ENCODE peak calls at places on chromosomes 16 and 17, in four cellular contexts. E is heart right ventricle; M is CD8-positive, alpha-beta T cell; A is ovary. P is an unnamed sample. For H3K4me1, the result is how much of the 10 kb centered on the place peaks cover.

GRCh38 chr16:19980866-19981265 is 92.8 kb downstream of the GPR139 start:
- DNase-seq in E (no peak), M (no peak), A (no peak), P (peak)

GRCh38 chr17:65145743-65146142 is 8.6 kb downstream of the RGS9 start:
- DNase-seq in E (no peak), M (no peak), A (no peak), P (no peak)

GRCh38 chr16:64313726-64314125 is 808.1 kb downstream of the CDH11 start:
- DNase-seq in E (no peak), M (no peak), A (no peak), P (no peak)

GRCh38 chr16:87778476-87778829 is 12.7 kb upstream of the KLHDC4 start:
- DNase-seq in E (no peak), M (no peak), A (no peak), P (no peak)

GRCh38 chr17:77881545-77881944 is 77.0 kb upstream of the TNRC6C start:
- DNase-seq in E (peak), M (peak), A (no peak), P (no peak)

GRCh38 chr16:38941-39892 is 14.2 kb downstream of the POLR3K start:
- DNase-seq in E (no peak), M (peak), A (no peak), P (no peak)

GRCh38 chr17:49496183-49496865 is 1.2 kb downstream of the NGFR start:
- DNase-seq in E (peak), M (peak), A (peak), P (peak)

GRCh38 chr17:80138856-80139426 is 8.0 kb downstream of the EIF4A3 start:
- DNase-seq in E (no peak), M (no peak), A (no peak), P (no peak)

GRCh38 chr16:66131895-66132294 is 234.6 kb upstream of the CDH5 start:
- DNase-seq in E (no peak), M (no peak), A (no peak), P (no peak)

GRCh38 chr17:37717627-37718382 is 27.1 kb downstream of the HNF1B start:
- DNase-seq in E (no peak), M (no peak), A (no peak), P (peak)

GRCh38 chr16:87210949-87211348 is 106.2 kb downstream of the C16orf95 start:
- DNase-seq in E (no peak), M (no peak), A (no peak), P (peak)

GRCh38 chr16:3276679-3277078 is 6.6 kb upstream of the ZNF263 start:
- DNase-seq in E (no peak), M (no peak), A (no peak), P (no peak)

GRCh38 chr17:81537343-81537855 is 9.2 kb downstream of the FSCN2 start:
- DNase-seq in E (no peak), M (no peak), A (no peak), P (peak)

GRCh38 chr17:77322534-77323412 is 182.0 kb downstream of the SEC14L1 start:
- DNase-seq in E (peak), M (no peak), A (peak), P (peak)

GRCh38 chr17:57444632-57445031 is 188.3 kb downstream of the MSI2 start:
- DNase-seq in E (no peak), M (no peak), A (no peak), P (peak)

GRCh38 chr16:87653234-87653633 is 50.9 kb downstream of the JPH3 start:
- DNase-seq in E (no peak), M (no peak), A (no peak), P (no peak)

GRCh38 chr17:68460715-68461114 is 3.4 kb upstream of the WIPI1 start:
- DNase-seq in E (no peak), M (no peak), A (no peak), P (no peak)

GRCh38 chr16:728131-728889 is 1.4 kb downstream of the HAGHL start:
- DNase-seq in E (no peak), M (peak), A (no peak), P (peak)

GRCh38 chr16:70680495-70681381 is 5.1 kb downstream of the MTSS2 start:
- DNase-seq in E (no peak), M (no peak), A (peak), P (no peak)

GRCh38 chr16:4612977-4613635 is 1.6 kb downstream of the UBALD1 start:
- DNase-seq in E (no peak), M (no peak), A (peak), P (peak)

GRCh38 chr17:76368545-76368944 is 14.8 kb upstream of the PRPSAP1 start:
- DNase-seq in E (no peak), M (no peak), A (no peak), P (no peak)

GRCh38 chr16:81424761-81425160 is 19.8 kb upstream of the CMIP start:
- DNase-seq in E (no peak), M (no peak), A (no peak), P (no peak)

GRCh38 chr16:88354229-88355092 is 28.3 kb upstream of the ZNF469 start:
- DNase-seq in E (no peak), M (no peak), A (no peak), P (no peak)

GRCh38 chr17:18360518-18360917 is 2.8 kb downstream of the SHMT1 start:
- DNase-seq in E (no peak), M (no peak), A (no peak), P (no peak)

GRCh38 chr16:89619880-89620279 is 6.4 kb downstream of the DPEP1 start:
- DNase-seq in E (no peak), M (no peak), A (no peak), P (no peak)

GRCh38 chr17:74119960-74120359 is 83.5 kb upstream of the RPL38 start:
- DNase-seq in E (no peak), M (no peak), A (no peak), P (no peak)

GRCh38 chr16:81388357-81388756 is 56.3 kb upstream of the CMIP start:
- DNase-seq in E (no peak), M (no peak), A (no peak), P (no peak)

GRCh38 chr17:78889525-78889924 is 13.5 kb downstream of the CEP295NL start:
- DNase-seq in E (no peak), M (no peak), A (no peak), P (no peak)

GRCh38 chr17:63785556-63785955 is 11.6 kb downstream of the DDX42 start:
- DNase-seq in E (no peak), M (no peak), A (no peak), P (peak)

GRCh38 chr17:83098241-83099085 is 19.1 kb downstream of the METRNL start:
- DNase-seq in E (no peak), M (no peak), A (no peak), P (no peak)

GRCh38 chr16:10965440-10966039 is 21.2 kb downstream of the CLEC16A start:
- DNase-seq in E (no peak), M (no peak), A (no peak), P (no peak)

GRCh38 chr16:53281859-53282258 is 152.4 kb upstream of the RBL2 start:
- DNase-seq in E (no peak), M (no peak), A (no peak), P (no peak)
- TF ChIP-seq CTCF in E (no peak), M (no peak), A (no peak), P (no peak)

DNA sequence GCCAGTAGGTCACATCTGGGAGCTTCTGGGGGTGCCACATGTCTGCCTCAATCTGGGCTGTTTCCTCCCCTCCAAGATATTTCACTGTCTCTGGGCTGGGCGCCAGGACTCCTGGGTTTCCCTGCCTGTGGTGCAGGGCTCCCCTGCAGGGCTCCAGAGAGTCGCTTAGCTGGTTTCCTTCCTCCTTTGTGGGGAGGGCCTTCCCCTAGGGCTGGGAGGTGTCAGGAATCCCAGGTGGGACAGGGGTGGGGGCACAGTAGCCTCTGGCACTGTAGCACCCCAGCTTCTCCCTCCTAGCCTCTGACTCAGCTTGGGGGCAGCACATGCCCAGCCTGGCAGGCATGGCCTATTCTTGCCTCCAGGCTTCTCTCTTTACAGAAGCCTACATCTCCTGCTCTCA is 2.6 kb downstream of the RARA start:
- DNase-seq in E (peak), M (peak), A (peak), P (no peak)
- H3K4me1 ChIP-seq in E (half or more), M (half or more), A (under half), P (half or more)

GRCh38 chr16:85862476-85863383 is 36.2 kb upstream of the IRF8 start:
- DNase-seq in E (no peak), M (peak), A (no peak), P (no peak)
- TF ChIP-seq CTCF in E (no peak), M (no peak), A (no peak), P (no peak)

GRCh38 chr16:57382535-57383275 is 10.4 kb downstream of the CX3CL1 start:
- DNase-seq in E (no peak), M (no peak), A (no peak), P (no peak)
- H3K4me1 ChIP-seq in E (half or more), M (under half), A (under half), P (under half)

DNA sequence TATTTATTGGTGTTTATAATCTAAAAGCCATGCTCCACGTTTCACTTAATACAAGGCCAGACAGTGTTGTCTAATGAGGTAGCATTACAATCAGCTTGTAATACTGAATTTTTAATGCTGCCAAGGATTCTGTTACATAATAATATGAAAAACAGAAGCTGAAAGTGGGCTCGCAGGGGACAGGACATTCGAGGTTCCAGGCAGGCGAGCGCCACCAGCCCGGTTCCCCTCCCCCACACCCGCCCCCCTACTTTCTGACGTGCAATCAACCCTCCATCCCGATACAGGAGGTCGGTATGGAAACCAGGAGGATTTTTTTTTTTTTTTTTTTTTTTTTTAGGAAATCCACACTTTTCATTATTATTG is 6.2 kb upstream of the ZFHX3 start:
- DNase-seq in E (no peak), M (no peak), A (no peak), P (no peak)
- TF ChIP-seq CTCF in E (no peak), M (no peak), A (no peak), P (no peak)

GRCh38 chr16:57628008-57628781 is at the start of gene ADGRG1:
- DNase-seq in E (peak), M (no peak), A (peak), P (peak)
- H3K4me1 ChIP-seq in E (under half), M (under half), A (under half), P (under half)

DNA sequence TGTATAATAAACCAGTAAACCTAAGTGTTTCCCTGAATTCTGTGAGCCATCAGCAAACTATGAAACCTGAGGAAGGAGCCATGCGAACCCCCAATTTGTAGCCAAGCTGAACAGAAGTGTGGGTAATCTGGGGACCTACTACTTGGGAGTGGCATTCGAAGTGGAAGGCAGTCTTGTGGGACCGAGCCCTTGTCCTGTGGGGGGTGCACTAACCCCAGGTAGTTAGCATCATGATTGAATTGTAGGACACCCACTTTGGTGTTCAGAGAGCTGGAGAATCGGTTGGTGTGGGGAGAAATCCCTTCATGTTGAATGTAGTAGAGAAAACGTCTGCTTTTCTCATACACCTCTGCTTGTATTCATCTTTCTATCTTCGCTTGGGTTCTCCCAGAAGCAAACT is 79.7 kb upstream of the CPHXL start:
- DNase-seq in E (no peak), M (no peak), A (no peak), P (no peak)
- TF ChIP-seq CTCF in E (no peak), M (no peak), A (no peak), P (no peak)

DNA sequence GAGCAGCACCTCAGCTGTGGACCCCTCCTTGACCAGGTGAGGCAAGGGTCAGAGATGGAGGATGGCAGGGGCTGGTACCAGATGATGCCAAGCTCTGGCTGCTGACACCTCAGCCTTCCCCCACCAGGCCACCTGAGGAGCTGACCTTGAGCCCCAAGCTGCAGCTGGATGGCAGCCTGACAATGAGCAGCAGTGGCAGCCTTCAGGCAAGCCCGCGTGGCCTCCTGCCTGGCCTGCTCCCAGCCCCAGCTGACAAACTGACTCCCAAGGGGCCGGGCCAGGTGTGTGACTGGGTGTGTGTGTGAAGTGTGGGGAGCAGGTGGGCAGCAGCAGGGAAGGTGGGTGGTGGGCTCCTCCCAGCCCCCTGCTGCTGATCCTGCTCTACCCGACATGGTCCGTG is 4.7 kb upstream of the NRN1L start:
- DNase-seq in E (no peak), M (no peak), A (no peak), P (no peak)
- H3K4me1 ChIP-seq in E (half or more), M (under half), A (under half), P (under half)

P was measured in cardiac muscle cell.